ENCODE peak calls at places on chromosomes 6 and 20, in four cellular contexts. O is K562, T is HCT116, K is HepG2. H is an unnamed sample. For H3K9me3, the result is how much of the 10 kb centered on the place peaks cover.

GRCh38 chr20:50838707-50839385 is 44.0 kb downstream of the BCAS4 start:
- DNase-seq in O (peak), T (no peak), K (no peak), H (no peak)

GRCh38 chr6:52547647-52548352 is 29.1 kb downstream of the TRAM2 start:
- DNase-seq in O (peak), T (no peak), K (peak), H (peak)

GRCh38 chr6:83019741-83020140 is 45.9 kb downstream of the UBE3D start:
- DNase-seq in O (no peak), T (no peak), K (no peak), H (no peak)

GRCh38 chr6:43851204-43851855 is 81.3 kb downstream of the VEGFA start:
- DNase-seq in O (no peak), T (no peak), K (peak), H (no peak)

GRCh38 chr6:115570326-115570725 is 490.4 kb downstream of the FRK start:
- DNase-seq in O (no peak), T (no peak), K (no peak), H (no peak)

GRCh38 chr6:25312034-25312620 is 33.0 kb downstream of the CARMIL1 start:
- DNase-seq in O (no peak), T (no peak), K (no peak), H (no peak)

GRCh38 chr6:150004101-150004782 is 21.1 kb downstream of the RAET1L start:
- DNase-seq in O (no peak), T (no peak), K (no peak), H (no peak)

GRCh38 chr20:58231678-58232077 is 3.2 kb upstream of the ANKRD60 start:
- DNase-seq in O (no peak), T (no peak), K (peak), H (peak)

GRCh38 chr6:109453594-109454482 is 1.7 kb downstream of the MICAL1 start:
- DNase-seq in O (no peak), T (no peak), K (no peak), H (peak)

GRCh38 chr6:2563635-2564034 is 187.1 kb downstream of the MYLK4 start:
- DNase-seq in O (no peak), T (no peak), K (peak), H (no peak)

GRCh38 chr6:151325075-151326050 is 66.0 kb downstream of the ZBTB2 start:
- DNase-seq in O (no peak), T (peak), K (peak), H (peak)

GRCh38 chr6:119132211-119133004 is 53.9 kb upstream of the FAM184A start:
- DNase-seq in O (no peak), T (no peak), K (no peak), H (no peak)

GRCh38 chr6:168916576-168917207 is 337.0 kb downstream of the THBS2 start:
- DNase-seq in O (no peak), T (no peak), K (no peak), H (no peak)

GRCh38 chr6:13248053-13248452 is 80.3 kb downstream of the TBC1D7 start:
- DNase-seq in O (no peak), T (no peak), K (peak), H (no peak)

GRCh38 chr6:13787146-13787545 is 27.2 kb downstream of the MCUR1 start:
- DNase-seq in O (no peak), T (no peak), K (no peak), H (no peak)

GRCh38 chr6:16305246-16305725 is 66.9 kb downstream of the GMPR start:
- DNase-seq in O (no peak), T (no peak), K (peak), H (no peak)

GRCh38 chr6:81934936-81935335 is 182.5 kb upstream of the TENT5A start:
- DNase-seq in O (no peak), T (no peak), K (no peak), H (no peak)

GRCh38 chr6:6643398-6643797 is 54.9 kb downstream of the LY86 start:
- DNase-seq in O (no peak), T (no peak), K (no peak), H (no peak)

GRCh38 chr6:84314377-84314898 is 87.0 kb upstream of the CEP162 start:
- DNase-seq in O (no peak), T (no peak), K (no peak), H (no peak)

GRCh38 chr6:8825726-8826125 is 390.4 kb upstream of the SLC35B3 start:
- DNase-seq in O (no peak), T (no peak), K (no peak), H (no peak)

GRCh38 chr20:51910202-51911050 is 108.1 kb upstream of the SALL4 start:
- DNase-seq in O (no peak), T (no peak), K (no peak), H (peak)

GRCh38 chr6:42185597-42185996 is 9.2 kb downstream of the GUCA1B start:
- DNase-seq in O (no peak), T (no peak), K (no peak), H (no peak)

GRCh38 chr20:52744441-52744840 is 227.7 kb upstream of the TSHZ2 start:
- DNase-seq in O (no peak), T (no peak), K (no peak), H (no peak)

GRCh38 chr6:122033564-122034181 is 365.8 kb upstream of the HSF2 start:
- DNase-seq in O (peak), T (peak), K (peak), H (peak)

GRCh38 chr6:26020291-26020982 is 57.8 kb downstream of the TRIM38 start:
- DNase-seq in O (peak), T (peak), K (no peak), H (peak)

GRCh38 chr6:106339334-106340029 is 13.9 kb upstream of the ATG5 start:
- DNase-seq in O (peak), T (peak), K (peak), H (peak)

GRCh38 chr6:107493158-107494057 is 3.5 kb downstream of the SOBP start:
- DNase-seq in O (no peak), T (no peak), K (peak), H (no peak)

GRCh38 chr6:82924799-82925535 is 140.7 kb downstream of the UBE3D start:
- DNase-seq in O (no peak), T (no peak), K (no peak), H (no peak)

GRCh38 chr6:107344383-107344782 is 115.0 kb downstream of the PDSS2 start:
- DNase-seq in O (no peak), T (no peak), K (no peak), H (no peak)

GRCh38 chr6:125314019-125314581 is 12.3 kb upstream of the HDDC2 start:
- DNase-seq in O (peak), T (peak), K (peak), H (peak)

DNA sequence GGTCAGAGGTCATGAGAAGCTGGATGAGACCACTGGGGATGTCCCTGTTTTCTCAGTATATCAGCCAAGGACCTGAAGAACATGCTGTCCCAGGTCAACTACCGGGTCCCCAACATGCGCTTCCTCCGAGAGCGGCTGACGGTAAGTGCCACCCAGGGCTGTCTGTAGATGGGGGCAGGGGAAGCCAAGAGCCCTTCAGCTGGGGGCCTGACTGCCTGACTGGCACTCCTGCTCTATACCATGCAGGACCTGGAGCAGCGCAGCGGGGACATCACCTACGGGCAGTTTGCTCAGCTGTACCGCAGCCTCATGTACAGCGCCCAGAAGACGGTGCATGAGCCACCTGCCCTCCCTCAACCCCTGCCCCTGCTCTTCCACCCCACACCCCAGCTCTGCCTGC is 25.1 kb downstream of the PLCG1 start:
- DNase-seq in O (no peak), T (no peak), K (no peak), H (no peak)
- H3K9me3 ChIP-seq in O (under half), T (under half), K (under half), H (under half)

DNA sequence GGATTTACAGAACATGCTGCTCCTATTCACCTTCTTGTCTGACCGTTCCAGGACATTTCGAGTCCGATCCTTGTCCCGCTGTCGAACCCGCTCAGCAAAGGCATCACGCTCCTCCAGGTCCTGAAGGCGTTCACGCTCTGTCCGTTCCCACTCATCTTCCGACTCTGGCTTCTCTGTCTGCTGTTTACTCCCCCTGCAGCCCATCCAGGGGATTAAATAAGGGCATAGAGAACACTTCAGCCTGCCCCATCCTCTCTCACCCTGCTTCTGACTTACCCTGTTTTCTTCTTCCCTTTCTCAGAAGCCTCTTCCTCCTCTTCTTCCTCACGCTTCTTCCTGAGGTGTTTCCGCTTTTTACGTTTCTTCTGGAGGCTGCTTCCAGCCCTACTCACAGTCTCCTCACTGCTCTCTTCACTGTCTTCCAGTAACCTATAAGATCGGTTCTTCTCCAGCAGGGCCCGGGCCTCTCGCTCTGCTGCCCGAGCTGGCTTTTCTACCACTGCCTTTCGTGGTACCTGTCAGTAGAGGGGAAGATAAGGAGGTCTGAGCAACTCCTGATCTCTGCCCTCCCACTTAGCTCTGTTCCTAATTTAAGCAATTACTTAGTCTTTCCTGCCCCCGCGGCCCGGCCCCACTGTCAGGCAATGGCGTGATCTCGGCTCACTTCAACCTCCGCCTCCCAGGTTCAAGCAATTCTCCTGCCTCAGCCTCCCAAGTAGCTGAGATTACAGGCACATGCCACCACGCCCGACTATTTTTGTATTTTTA is 1.9 kb downstream of the DHX16 start:
- DNase-seq in O (no peak), T (no peak), K (peak), H (peak)
- H3K9ac ChIP-seq in O (no peak), T (no peak), K (peak), H (peak)

GRCh38 chr20:60649541-60649940 is 602.5 kb upstream of the CDH4 start:
- DNase-seq in O (no peak), T (no peak), K (no peak), H (no peak)
- TF ChIP-seq ELF1 in O (no peak), T (no peak), K (no peak), H (no peak)

GRCh38 chr20:62040381-62040922 is 25.2 kb downstream of the TAF4 start:
- DNase-seq in O (no peak), T (no peak), K (no peak), H (no peak)

GRCh38 chr20:62040933-62041332 is 24.7 kb downstream of the TAF4 start:
- DNase-seq in O (no peak), T (no peak), K (no peak), H (no peak)

GRCh38 chr20:62042025-62042820 is 23.5 kb downstream of the TAF4 start:
- DNase-seq in O (no peak), T (no peak), K (no peak), H (no peak)

GRCh38 chr20:62043131-62043914 is 22.4 kb downstream of the TAF4 start:
- DNase-seq in O (no peak), T (no peak), K (peak), H (no peak)

GRCh38 chr20:62039738-62040137 is 25.9 kb downstream of the TAF4 start:
- DNase-seq in O (no peak), T (no peak), K (no peak), H (no peak)
- H3K9me3 ChIP-seq in O (under half), T (under half), K (under half), H (under half)

DNA sequence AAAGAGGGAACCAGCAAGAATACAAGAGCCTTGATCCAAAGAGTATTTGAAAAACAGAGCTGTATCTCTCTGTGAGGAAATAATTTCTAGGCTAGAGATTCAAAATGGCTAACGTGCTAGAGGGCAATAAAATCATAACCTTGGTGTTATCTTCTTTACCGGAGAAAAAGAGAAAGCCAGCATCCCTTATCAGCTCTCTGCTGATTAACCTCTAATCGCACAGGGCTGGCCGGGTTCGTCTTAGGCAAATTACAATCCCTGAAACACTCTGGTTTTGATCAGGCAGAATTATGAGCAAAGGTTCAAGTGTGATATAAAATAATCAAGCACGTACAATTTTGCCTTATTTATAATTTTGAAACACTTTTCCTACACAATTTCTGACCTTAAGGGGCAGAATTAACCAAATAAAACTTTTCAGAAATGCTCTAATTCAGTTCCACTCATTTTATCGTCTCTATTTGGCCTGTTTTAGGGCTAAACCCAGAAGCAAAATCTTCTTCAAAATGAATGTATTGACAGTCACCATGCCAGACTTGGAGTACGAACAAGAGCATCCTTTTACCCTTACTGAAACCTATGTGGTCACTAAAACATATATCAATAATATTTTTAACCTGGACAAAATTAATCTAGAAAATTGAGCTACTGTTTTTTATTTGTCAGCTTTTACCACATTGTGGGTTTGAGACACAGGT is 13.7 kb downstream of the PSMB9 start:
- DNase-seq in O (no peak), T (no peak), K (no peak), H (no peak)
- H3K9ac ChIP-seq in O (no peak), T (no peak), K (no peak), H (no peak)

GRCh38 chr6:49551866-49552129 is 1.3 kb downstream of the C6orf141 start:
- DNase-seq in O (no peak), T (no peak), K (no peak), H (no peak)
- TF ChIP-seq ELF1 in O (no peak), T (no peak), K (no peak), H (no peak)